ENCODE peak calls at places on chromosomes 6 and 20, in nine cellular contexts. J is fibroblast of lung, R is dorsolateral prefrontal cortex, H is body of pancreas, C is esophagus squamous epithelium, N is endodermal cell, Y is adrenal gland, X is ovary, Z is uterus. U is an unnamed sample.
A peak's percentile ranks its signal among the peaks of the same experiment; 100 is the strongest.

GRCh38 chr20:49866051-49866450 is 49.3 kb downstream of the SPATA2 start:
- DNase-seq in X (no peak), R (no peak), N (peak; percentile 10), Y (no peak), J (no peak), C (no peak), H (no peak), Z (no peak), U (no peak)

GRCh38 chr6:112879920-112880413 is 532.8 kb downstream of the RFPL4B start:
- DNase-seq in Z (no peak), X (no peak), J (peak; percentile 18), C (no peak), H (peak; percentile 63), R (peak; percentile 28), N (peak; percentile 98), Y (no peak), U (no peak)

GRCh38 chr6:140041056-140041455 is 666.6 kb upstream of the CITED2 start:
- DNase-seq in N (no peak), H (no peak), R (no peak), C (no peak), J (peak; percentile 77), Z (no peak), Y (no peak), X (no peak), U (no peak)

GRCh38 chr6:134537146-134537555 is 219.2 kb upstream of the SGK1 start:
- DNase-seq in X (no peak), R (no peak), H (no peak), J (peak; percentile 95), Y (no peak), N (no peak), Z (no peak), C (no peak), U (no peak)

GRCh38 chr6:134195164-134195906 is 122.6 kb downstream of the SGK1 start:
- DNase-seq in Z (no peak), C (no peak), R (no peak), Y (no peak), H (no peak), J (peak; percentile 69), X (no peak), N (no peak), U (no peak)

GRCh38 chr20:48619126-48620101 is 208.4 kb downstream of the PREX1 start:
- DNase-seq in N (no peak), Y (no peak), X (no peak), C (no peak), J (no peak), Z (peak; percentile 36), H (no peak), R (no peak), U (no peak)

GRCh38 chr6:33254591-33254990 is 17.1 kb downstream of the VPS52 start:
- DNase-seq in Y (no peak), H (no peak), C (no peak), R (no peak), J (no peak), Z (no peak), X (no peak), N (no peak), U (no peak)

GRCh38 chr20:63520594-63520938 is at the start of gene PPDPF:
- DNase-seq in R (peak; percentile 81), C (no peak), J (peak; percentile 67), X (peak; percentile 81), Y (peak; percentile 72), N (no peak), H (peak; percentile 83), Z (peak; percentile 80), U (no peak)

GRCh38 chr6:139230421-139230840 is 61.4 kb downstream of the TXLNB start:
- DNase-seq in R (peak; percentile 32), N (peak; percentile 61), H (no peak), C (no peak), Z (no peak), X (no peak), J (peak; percentile 62), Y (no peak), U (no peak)

GRCh38 chr6:133865680-133866079 is 23.2 kb upstream of the TCF21 start:
- DNase-seq in R (no peak), H (no peak), Z (no peak), N (no peak), J (no peak), C (no peak), X (no peak), Y (no peak), U (no peak)

GRCh38 chr20:57586370-57586793 is 25.5 kb downstream of the PCK1 start:
- DNase-seq in X (no peak), N (no peak), J (no peak), Y (no peak), R (no peak), Z (no peak), C (no peak), H (no peak), U (no peak)

GRCh38 chr6:164693934-164694333 is 615.5 kb downstream of the C6orf118 start:
- DNase-seq in C (no peak), Z (no peak), J (peak; percentile 83), X (no peak), H (no peak), N (peak; percentile 47), Y (no peak), R (peak; percentile 61), U (no peak)

GRCh38 chr6:128464790-128465189 is 55.6 kb downstream of the PTPRK start:
- DNase-seq in Y (no peak), N (no peak), J (no peak), R (no peak), Z (no peak), C (no peak), X (no peak), H (no peak), U (no peak)

DNA sequence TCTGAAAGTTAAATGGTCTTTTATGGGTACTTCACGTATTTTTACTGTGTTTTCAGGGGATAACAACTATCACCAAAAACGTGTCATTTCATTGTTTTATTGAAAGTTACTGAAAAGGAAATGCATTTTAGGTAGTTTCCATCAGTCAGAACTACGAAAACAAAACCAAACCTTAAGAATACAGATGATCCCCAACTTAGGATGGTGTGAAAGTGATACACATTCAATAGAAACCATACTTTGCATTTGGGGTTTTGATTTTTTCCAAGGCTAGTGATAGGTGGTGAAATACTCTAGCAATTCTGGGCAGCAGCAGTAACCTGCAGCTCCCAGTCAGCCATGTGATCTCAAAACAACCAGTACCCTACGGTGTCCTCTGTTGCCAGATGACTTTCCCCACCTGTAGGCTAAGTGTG is 25.9 kb upstream of the EFHC1 start:
- DNase-seq in N (no peak), J (no peak), R (no peak), C (no peak), Z (no peak), X (no peak), H (no peak), Y (no peak), U (no peak)
- H3K4me3 ChIP-seq in N (no peak overlapping the region), J (no peak overlapping the region), R (no peak overlapping the region), C (no peak overlapping the region), Z (no peak overlapping the region), X (no peak overlapping the region), H (no peak overlapping the region), Y (no peak overlapping the region), U (no peak overlapping the region)

GRCh38 chr6:110435052-110435602 is 19.8 kb upstream of the DDO start:
- DNase-seq in C (no peak), J (no peak), Z (no peak), X (no peak), N (no peak), Y (no peak), H (no peak), R (no peak), U (no peak)
- TF ChIP-seq CTCF in C (no peak), J (no peak), Z (no peak), X (no peak), N (no peak), Y (no peak), H (no peak), R (no peak), U (no peak)

DNA sequence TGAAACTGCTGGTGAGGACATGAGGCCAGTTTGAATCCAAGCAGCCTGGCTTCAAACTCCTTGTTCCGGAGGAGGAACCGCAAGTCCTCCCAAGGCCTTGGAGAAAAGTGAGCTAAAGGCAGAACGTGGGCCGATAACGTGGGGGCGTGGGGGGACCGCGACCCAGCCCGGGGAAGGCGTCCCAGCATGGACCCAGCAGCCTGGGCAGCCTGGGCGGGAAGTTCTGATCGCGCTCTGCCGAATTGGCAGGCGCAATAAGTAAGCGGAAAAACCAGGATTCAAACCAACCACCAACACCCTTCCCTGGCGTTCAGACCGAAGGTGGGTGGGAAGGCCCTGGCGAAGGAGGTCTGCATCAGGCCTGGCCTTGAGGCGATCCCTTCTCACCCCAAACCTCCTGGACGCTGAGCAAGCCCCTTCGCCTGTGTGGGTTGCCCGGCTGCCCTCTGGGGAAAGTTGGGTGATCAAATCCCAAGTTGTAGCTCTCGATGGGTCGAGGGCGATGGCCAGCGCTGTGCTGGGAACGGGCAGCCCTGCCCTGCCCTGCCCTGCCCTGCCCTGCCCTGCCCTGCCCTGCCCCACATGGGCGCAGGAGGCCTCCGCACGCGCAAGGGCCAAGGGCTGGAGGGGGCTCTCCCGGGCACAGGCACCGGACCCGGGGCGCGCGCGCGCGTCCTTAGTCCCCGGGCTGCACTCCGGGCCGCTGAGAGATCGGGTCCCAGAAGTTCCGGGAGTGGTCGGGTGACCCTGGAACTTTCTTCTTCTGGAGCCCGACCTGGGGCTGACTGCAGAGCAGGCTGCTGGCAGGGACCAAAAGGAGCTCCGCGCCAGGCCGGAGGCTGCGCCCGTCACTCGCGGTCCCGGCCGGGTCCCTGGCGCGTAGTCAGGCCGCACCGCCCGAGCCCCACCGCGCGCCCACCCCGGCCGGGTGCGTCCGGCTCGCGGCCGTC is 644 bp upstream of the SLC22A3 start:
- DNase-seq in R (no peak), Z (no peak), Y (no peak), C (no peak), X (no peak), N (peak; percentile 80), J (no peak), H (no peak), U (no peak)
- H3K27ac ChIP-seq in R (no peak overlapping the region), Z (peak overlapping the region; percentile 88), Y (no peak overlapping the region), C (peak overlapping the region; percentile 87), X (peak overlapping the region; percentile 62), N (no peak overlapping the region), J (no peak overlapping the region), H (no peak overlapping the region), U (peak overlapping the region; percentile 89)

GRCh38 chr6:150599199-150600002 is at the start of gene PLEKHG1:
- DNase-seq in H (peak; percentile 53), X (peak; percentile 46), R (no peak), Z (peak; percentile 61), J (peak; percentile 64), Y (peak; percentile 71), N (peak; percentile 87), C (no peak), U (no peak)

GRCh38 chr6:150600003-150600301 is 267 bp downstream of the PLEKHG1 start:
- DNase-seq in J (no peak), R (no peak), N (no peak), Z (no peak), Y (no peak), H (no peak), C (no peak), X (no peak), U (no peak)

GRCh38 chr6:150600302-150601017 is 775 bp downstream of the PLEKHG1 start:
- DNase-seq in R (peak; percentile 50), X (peak; percentile 46), C (peak; percentile 33), J (peak; percentile 83), Z (peak; percentile 69), H (peak; percentile 55), Y (peak; percentile 68), N (peak; percentile 92), U (no peak)

GRCh38 chr6:150598401-150598800 is 1.3 kb upstream of the PLEKHG1 start:
- DNase-seq in R (no peak), J (no peak), N (no peak), Z (no peak), X (no peak), Y (no peak), H (no peak), C (no peak), U (no peak)

DNA sequence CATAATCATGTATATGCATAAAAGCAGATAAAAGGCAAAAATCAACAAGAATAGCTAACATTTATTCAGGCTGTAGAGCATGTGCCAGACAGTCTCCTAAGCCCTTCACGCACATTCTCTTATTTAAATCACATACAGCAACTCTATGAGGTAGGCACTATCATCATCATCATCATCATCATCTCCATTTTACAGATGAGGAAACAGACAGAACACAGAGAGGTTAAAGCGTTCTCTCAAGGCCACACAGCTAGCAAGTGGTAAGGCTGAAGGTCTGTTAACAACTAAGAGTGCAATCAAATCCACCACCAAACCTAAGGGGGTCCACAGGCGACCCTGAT is 857 bp upstream of the PLEKHG1 start:
- DNase-seq in X (no peak), R (no peak), C (no peak), Z (no peak), Y (no peak), H (no peak), J (no peak), N (no peak), U (no peak)
- H3K4me3 ChIP-seq in X (no peak overlapping the region), R (no peak overlapping the region), C (peak overlapping the region; percentile 92), Z (no peak overlapping the region), Y (no peak overlapping the region), H (no peak overlapping the region), J (no peak overlapping the region), N (no peak overlapping the region), U (peak overlapping the region; percentile 80)